ENCODE peak calls at places on chromosome 10, in four cellular contexts. Z is PC-3, A is upper lobe of right lung, H is tibial nerve. J is an unnamed sample.

GRCh38 chr10:67849331-67850011 is 11.5 kb upstream of the DNAJC12 start:
- DNase-seq in Z (peak), A (peak), H (peak), J (peak)

GRCh38 chr10:11144626-11145497 is 127.2 kb downstream of the CELF2 start:
- DNase-seq in Z (no peak), A (no peak), H (no peak), J (no peak)

GRCh38 chr10:15461353-15462108 is 90.4 kb upstream of the FAM171A1 start:
- DNase-seq in Z (peak), A (no peak), H (peak), J (no peak)

GRCh38 chr10:64486149-64486548 is 964.9 kb downstream of the REEP3 start:
- DNase-seq in Z (peak), A (no peak), H (no peak), J (no peak)

GRCh38 chr10:22316286-22317120 is at the start of gene COMMD3:
- DNase-seq in Z (peak), A (peak), H (peak), J (peak)

GRCh38 chr10:307659-308058 is 172.4 kb downstream of the ZMYND11 start:
- DNase-seq in Z (no peak), A (no peak), H (no peak), J (no peak)

GRCh38 chr10:71741029-71741428 is 21.5 kb upstream of the C10orf105 start:
- DNase-seq in Z (no peak), A (no peak), H (no peak), J (no peak)

GRCh38 chr10:14975672-14976273 is 16.6 kb downstream of the MEIG1 start:
- DNase-seq in Z (no peak), A (no peak), H (no peak), J (no peak)

GRCh38 chr10:128926693-128927092 is 540.3 kb upstream of the MGMT start:
- DNase-seq in Z (no peak), A (no peak), H (no peak), J (no peak)

GRCh38 chr10:121416071-121416470 is 182.2 kb downstream of the FGFR2 start:
- DNase-seq in Z (no peak), A (no peak), H (no peak), J (no peak)

GRCh38 chr10:30832727-30833624 is 198.7 kb downstream of the ZNF438 start:
- DNase-seq in Z (no peak), A (no peak), H (no peak), J (no peak)

GRCh38 chr10:92204238-92204637 is 86.6 kb downstream of the CPEB3 start:
- DNase-seq in Z (no peak), A (no peak), H (no peak), J (no peak)

GRCh38 chr10:125333769-125334168 is 173.4 kb upstream of the CTBP2 start:
- DNase-seq in Z (no peak), A (no peak), H (no peak), J (no peak)

GRCh38 chr10:63699785-63700184 is 178.6 kb downstream of the REEP3 start:
- DNase-seq in Z (peak), A (no peak), H (peak), J (no peak)

GRCh38 chr10:97701438-97702064 is 12.0 kb upstream of the MARVELD1 start:
- DNase-seq in Z (peak), A (no peak), H (peak), J (peak)

GRCh38 chr10:30970760-30971460 is 60.8 kb downstream of the ZNF438 start:
- DNase-seq in Z (no peak), A (no peak), H (peak), J (no peak)

GRCh38 chr10:69318997-69319727 is 40.9 kb downstream of the HK1 start:
- DNase-seq in Z (peak), A (peak), H (peak), J (no peak)

GRCh38 chr10:29142516-29143314 is 146.2 kb upstream of the LYZL1 start:
- DNase-seq in Z (no peak), A (no peak), H (no peak), J (peak)

GRCh38 chr10:34985823-34986222 is 104.3 kb downstream of the CUL2 start:
- DNase-seq in Z (peak), A (no peak), H (no peak), J (no peak)

GRCh38 chr10:4704034-4704545 is 121.9 kb upstream of the AKR1E2 start:
- DNase-seq in Z (peak), A (no peak), H (no peak), J (no peak)

GRCh38 chr10:111646021-111646420 is 537.5 kb downstream of the GPAM start:
- DNase-seq in Z (no peak), A (no peak), H (no peak), J (no peak)

GRCh38 chr10:113177163-113177935 is 227.3 kb downstream of the TCF7L2 start:
- DNase-seq in Z (no peak), A (no peak), H (no peak), J (no peak)

GRCh38 chr10:43196131-43196980 is 58.1 kb downstream of the CSGALNACT2 start:
- DNase-seq in Z (no peak), A (peak), H (no peak), J (peak)

GRCh38 chr10:122374859-122375721 is 582 bp downstream of the PLEKHA1 start:
- DNase-seq in Z (peak), A (peak), H (peak), J (peak)

GRCh38 chr10:33377658-33378025 is 43.2 kb upstream of the NRP1 start:
- DNase-seq in Z (peak), A (no peak), H (no peak), J (no peak)

GRCh38 chr10:102150970-102151773 is 1.0 kb upstream of the NOLC1 start:
- DNase-seq in Z (peak), A (no peak), H (no peak), J (no peak)

GRCh38 chr10:43605850-43606322 is 352 bp upstream of the ZNF485 start:
- DNase-seq in Z (no peak), A (no peak), H (no peak), J (no peak)

GRCh38 chr10:86747796-86748581 is 8.4 kb upstream of the BMPR1A start:
- DNase-seq in Z (peak), A (no peak), H (no peak), J (no peak)

GRCh38 chr10:107409517-107409916 is 245.0 kb upstream of the SORCS1 start:
- DNase-seq in Z (peak), A (no peak), H (no peak), J (no peak)

GRCh38 chr10:60099998-60100747 is 193.8 kb upstream of the CCDC6 start:
- DNase-seq in Z (peak), A (no peak), H (peak), J (no peak)

GRCh38 chr10:60606343-60607080 is 171.8 kb upstream of the CDK1 start:
- DNase-seq in Z (no peak), A (no peak), H (no peak), J (no peak)

GRCh38 chr10:121734517-121735137 is 136.4 kb upstream of the FGFR2 start:
- DNase-seq in Z (peak), A (no peak), H (no peak), J (no peak)

GRCh38 chr10:74077416-74077815 is 73.2 kb downstream of the AP3M1 start:
- DNase-seq in Z (no peak), A (no peak), H (no peak), J (no peak)

GRCh38 chr10:122301811-122302115 is 30.7 kb downstream of the BTBD16 start:
- DNase-seq in Z (no peak), A (no peak), H (no peak), J (no peak)

GRCh38 chr10:128573936-128574335 is 447.7 kb upstream of the MKI67 start:
- DNase-seq in Z (no peak), A (no peak), H (no peak), J (no peak)

GRCh38 chr10:356452-356851 is 221.2 kb downstream of the ZMYND11 start:
- DNase-seq in Z (no peak), A (no peak), H (no peak), J (no peak)

GRCh38 chr10:110069502-110069982 is 61.8 kb downstream of the ADD3 start:
- DNase-seq in Z (no peak), A (no peak), H (no peak), J (no peak)

GRCh38 chr10:130339911-130340310 is 203.7 kb downstream of the GLRX3 start:
- DNase-seq in Z (no peak), A (no peak), H (no peak), J (no peak)

GRCh38 chr10:130340816-130341215 is 204.6 kb downstream of the GLRX3 start:
- DNase-seq in Z (no peak), A (no peak), H (no peak), J (no peak)

GRCh38 chr10:130338588-130339070 is 202.4 kb downstream of the GLRX3 start:
- DNase-seq in Z (no peak), A (no peak), H (no peak), J (no peak)

GRCh38 chr10:130339091-130339490 is 202.9 kb downstream of the GLRX3 start:
- DNase-seq in Z (no peak), A (no peak), H (no peak), J (no peak)

DNA sequence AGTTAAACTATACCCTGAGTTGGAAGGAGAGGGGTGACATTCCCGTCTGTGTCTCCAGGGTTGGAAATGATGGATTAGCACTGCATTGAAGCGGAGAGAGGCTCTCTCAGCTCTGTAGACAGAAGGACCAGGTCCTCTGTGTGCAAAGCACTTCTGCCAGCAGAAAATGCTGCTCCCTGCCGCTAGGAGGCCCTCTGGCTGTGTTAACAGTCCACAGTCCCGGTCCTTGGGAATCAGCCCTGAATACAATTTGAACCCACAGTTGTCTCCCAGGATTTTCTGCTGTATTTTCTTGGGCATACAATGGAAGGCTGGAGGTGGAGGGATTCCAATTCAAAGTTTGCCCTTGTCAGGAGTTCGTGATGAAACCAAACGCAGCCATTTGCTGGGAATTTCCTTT is 205.1 kb downstream of the GLRX3 start:
- DNase-seq in Z (no peak), A (no peak), H (no peak), J (no peak)
- TF ChIP-seq CTCF in Z (no peak), A (peak), H (no peak), J (peak)

GRCh38 chr10:132536964-132537712 is 449 bp upstream of the INPP5A start:
- DNase-seq in Z (peak), A (peak), H (peak), J (peak)
- TF ChIP-seq CTCF in Z (no peak), A (peak), H (peak), J (no peak)

GRCh38 chr10:58153751-58154150 is 113.9 kb downstream of the IPMK start:
- DNase-seq in Z (no peak), A (no peak), H (no peak), J (no peak)

GRCh38 chr10:58150290-58150689 is 117.4 kb downstream of the IPMK start:
- DNase-seq in Z (no peak), A (no peak), H (no peak), J (no peak)

GRCh38 chr10:58157076-58157766 is 110.5 kb downstream of the IPMK start:
- DNase-seq in Z (peak), A (no peak), H (no peak), J (no peak)

DNA sequence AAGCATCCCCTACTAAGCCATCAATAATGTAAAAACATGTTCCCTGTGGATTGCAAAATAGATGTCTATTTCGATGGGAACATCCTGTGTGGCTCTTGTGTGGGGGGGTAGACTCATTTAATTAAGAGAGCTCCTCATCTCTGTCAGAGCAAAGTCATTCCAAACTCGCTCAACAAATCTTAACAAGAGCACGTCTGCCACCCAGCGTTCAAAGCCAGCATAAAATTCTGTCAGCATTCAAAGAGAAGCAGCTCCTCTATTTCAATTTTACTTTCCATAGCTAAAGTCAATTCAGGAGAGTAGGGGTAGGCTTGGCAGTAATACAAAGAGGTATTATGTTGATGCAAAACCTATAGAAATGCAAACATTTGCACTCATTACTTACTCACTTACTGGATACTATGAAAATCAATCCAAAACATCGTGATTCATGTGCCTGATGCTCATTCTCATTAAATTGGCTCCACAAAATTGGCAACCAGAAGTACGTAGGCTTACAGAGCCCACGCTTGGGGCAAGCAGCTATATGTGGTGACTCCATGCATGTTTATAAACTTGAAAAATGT is 114.9 kb downstream of the IPMK start:
- DNase-seq in Z (peak), A (no peak), H (peak), J (peak)
- TF ChIP-seq CTCF in Z (peak), A (peak), H (peak), J (peak)

GRCh38 chr10:104297697-104298660 is 29.0 kb downstream of the GSTO2 start:
- DNase-seq in Z (no peak), A (no peak), H (no peak), J (no peak)
- TF ChIP-seq CTCF in Z (peak), A (peak), H (no peak), J (no peak)

GRCh38 chr10:100186253-100186780 is 488 bp upstream of the ERLIN1 start:
- DNase-seq in Z (peak), A (peak), H (peak), J (no peak)
- TF ChIP-seq CTCF in Z (no peak), A (no peak), H (no peak), J (no peak)

DNA sequence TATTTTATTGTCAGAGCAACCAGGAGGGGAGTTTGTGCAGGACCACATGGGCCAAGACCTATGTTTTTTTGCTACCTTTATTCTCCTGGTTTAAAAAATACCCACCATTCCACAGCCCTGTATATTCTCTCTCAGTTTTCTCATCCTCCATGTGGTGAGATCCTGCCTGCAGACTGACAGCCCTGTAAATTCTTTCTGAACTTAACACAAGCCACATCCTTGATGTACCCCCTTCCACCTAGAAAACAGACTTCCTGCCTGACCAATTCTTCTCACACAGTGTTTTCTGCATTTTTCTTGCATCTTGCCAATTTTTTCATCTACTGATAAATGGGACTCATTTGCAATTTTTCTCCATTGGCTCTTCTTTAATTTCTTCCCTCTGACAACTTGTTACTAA is 78.4 kb downstream of the INSYN2A start:
- DNase-seq in Z (no peak), A (no peak), H (no peak), J (no peak)
- TF ChIP-seq CTCF in Z (no peak), A (no peak), H (no peak), J (no peak)

DNA sequence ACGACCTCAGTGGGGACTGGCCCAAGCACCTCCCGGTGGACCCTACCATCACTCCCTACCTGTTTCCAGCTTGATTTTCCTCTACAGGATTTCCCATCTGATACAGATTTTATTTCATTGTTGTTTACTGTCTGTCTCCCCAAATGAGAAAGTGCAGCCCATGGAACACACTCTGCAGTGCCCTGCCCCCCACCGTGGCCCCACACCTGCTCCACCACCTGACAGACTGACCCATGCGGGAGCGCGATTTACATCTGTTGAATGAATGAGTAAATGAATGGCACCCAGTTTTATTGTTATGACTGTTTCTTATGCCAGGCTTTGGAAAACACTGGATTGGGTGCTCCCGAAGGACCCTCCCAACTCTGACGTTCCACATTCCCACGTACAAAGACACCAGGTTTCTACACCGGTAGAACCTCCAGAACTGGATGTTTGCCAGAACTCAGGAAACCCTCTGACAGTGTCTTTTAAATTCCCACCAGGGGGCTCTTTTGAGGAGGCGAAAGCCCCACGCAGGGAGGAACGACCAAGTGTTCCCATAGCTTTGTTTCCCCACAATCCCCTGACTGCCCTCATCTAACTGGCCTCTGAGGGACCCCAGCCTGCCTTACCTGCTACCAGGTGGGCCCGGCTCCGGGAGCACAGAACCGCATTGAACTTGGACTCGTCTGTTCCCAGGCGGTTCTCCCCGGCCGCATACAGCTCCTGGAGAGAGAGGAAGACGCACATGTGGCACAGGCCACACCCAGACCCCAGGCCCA is 29.0 kb downstream of the PLAC9 start:
- DNase-seq in Z (peak), A (no peak), H (no peak), J (no peak)
- TF ChIP-seq CTCF in Z (peak), A (no peak), H (no peak), J (peak)

GRCh38 chr10:47152861-47153349 is 147.1 kb upstream of the GDF10 start:
- DNase-seq in Z (peak), A (no peak), H (no peak), J (no peak)
- TF ChIP-seq CTCF in Z (peak), A (peak), H (no peak), J (peak)